ENCODE peak calls at places on chromosomes 13 and 19, in five cellular contexts. One of them, this sample, is unnamed.

GRCh38 chr13:34611678-34612077 is 330.4 kb upstream of the NBEA start:
- DNase-seq in hepatocyte: no peak
- DNase-seq in DND-41: no peak
- DNase-seq in GM23338: no peak
- DNase-seq in PC-9: no peak
- DNase-seq in this sample: no peak

GRCh38 chr19:57363734-57364181 is 407 bp downstream of the TRAPPC2B start:
- DNase-seq in GM23338: peak
- DNase-seq in hepatocyte: peak
- DNase-seq in PC-9: no peak
- DNase-seq in DND-41: no peak
- DNase-seq in this sample: no peak

GRCh38 chr13:38705351-38705750 is 18.5 kb downstream of the FREM2 start:
- DNase-seq in hepatocyte: no peak
- DNase-seq in GM23338: no peak
- DNase-seq in PC-9: no peak
- DNase-seq in DND-41: no peak
- DNase-seq in this sample: no peak

GRCh38 chr19:42697884-42698283 is 42.4 kb downstream of the PSG3 start:
- DNase-seq in PC-9: no peak
- DNase-seq in GM23338: no peak
- DNase-seq in hepatocyte: no peak
- DNase-seq in DND-41: no peak
- DNase-seq in this sample: no peak

GRCh38 chr13:34044660-34045080 is 226.7 kb downstream of the RFC3 start:
- DNase-seq in DND-41: no peak
- DNase-seq in GM23338: no peak
- DNase-seq in PC-9: no peak
- DNase-seq in hepatocyte: no peak
- DNase-seq in this sample: no peak

GRCh38 chr19:36110487-36111199 is at the start of gene OVOL3:
- DNase-seq in DND-41: no peak
- DNase-seq in GM23338: peak
- DNase-seq in hepatocyte: no peak
- DNase-seq in PC-9: no peak
- DNase-seq in this sample: peak

GRCh38 chr13:104436555-104436954 is 1370.3 kb upstream of the SLC10A2 start:
- DNase-seq in GM23338: no peak
- DNase-seq in DND-41: no peak
- DNase-seq in PC-9: no peak
- DNase-seq in hepatocyte: no peak
- DNase-seq in this sample: no peak

GRCh38 chr13:25065974-25066770 is 29.8 kb upstream of the PABPC3 start:
- DNase-seq in PC-9: no peak
- DNase-seq in DND-41: no peak
- DNase-seq in hepatocyte: no peak
- DNase-seq in GM23338: no peak
- DNase-seq in this sample: no peak

GRCh38 chr13:27338816-27339215 is 68.2 kb downstream of the RASL11A start:
- DNase-seq in PC-9: no peak
- DNase-seq in DND-41: no peak
- DNase-seq in GM23338: peak
- DNase-seq in hepatocyte: no peak
- DNase-seq in this sample: peak

GRCh38 chr19:56405062-56405461 is 930 bp downstream of the ZNF583 start:
- DNase-seq in DND-41: peak
- DNase-seq in hepatocyte: no peak
- DNase-seq in PC-9: no peak
- DNase-seq in GM23338: no peak
- DNase-seq in this sample: no peak

GRCh38 chr13:112241288-112241687 is 134.9 kb upstream of the SPACA7 start:
- DNase-seq in GM23338: no peak
- DNase-seq in PC-9: no peak
- DNase-seq in hepatocyte: no peak
- DNase-seq in DND-41: no peak
- DNase-seq in this sample: no peak

GRCh38 chr13:111020021-111020420 is 95.1 kb upstream of the ARHGEF7 start:
- DNase-seq in GM23338: no peak
- DNase-seq in hepatocyte: no peak
- DNase-seq in PC-9: no peak
- DNase-seq in DND-41: no peak
- DNase-seq in this sample: no peak

GRCh38 chr13:37753776-37754175 is 115.8 kb downstream of the TRPC4 start:
- DNase-seq in PC-9: no peak
- DNase-seq in DND-41: no peak
- DNase-seq in hepatocyte: peak
- DNase-seq in GM23338: peak
- DNase-seq in this sample: no peak

GRCh38 chr13:93268327-93269028 is 41.9 kb downstream of the GPC6 start:
- DNase-seq in PC-9: no peak
- DNase-seq in hepatocyte: no peak
- DNase-seq in GM23338: peak
- DNase-seq in DND-41: no peak
- DNase-seq in this sample: no peak

GRCh38 chr19:13082192-13083007 is 20.3 kb downstream of the LYL1 start:
- DNase-seq in PC-9: no peak
- DNase-seq in GM23338: peak
- DNase-seq in hepatocyte: peak
- DNase-seq in DND-41: no peak
- DNase-seq in this sample: peak
- H2AFZ ChIP-seq in PC-9: no peak
- H2AFZ ChIP-seq in GM23338: peak
- H2AFZ ChIP-seq in hepatocyte: no peak
- H2AFZ ChIP-seq in DND-41: no peak
- H2AFZ ChIP-seq in this sample: no peak

DNA sequence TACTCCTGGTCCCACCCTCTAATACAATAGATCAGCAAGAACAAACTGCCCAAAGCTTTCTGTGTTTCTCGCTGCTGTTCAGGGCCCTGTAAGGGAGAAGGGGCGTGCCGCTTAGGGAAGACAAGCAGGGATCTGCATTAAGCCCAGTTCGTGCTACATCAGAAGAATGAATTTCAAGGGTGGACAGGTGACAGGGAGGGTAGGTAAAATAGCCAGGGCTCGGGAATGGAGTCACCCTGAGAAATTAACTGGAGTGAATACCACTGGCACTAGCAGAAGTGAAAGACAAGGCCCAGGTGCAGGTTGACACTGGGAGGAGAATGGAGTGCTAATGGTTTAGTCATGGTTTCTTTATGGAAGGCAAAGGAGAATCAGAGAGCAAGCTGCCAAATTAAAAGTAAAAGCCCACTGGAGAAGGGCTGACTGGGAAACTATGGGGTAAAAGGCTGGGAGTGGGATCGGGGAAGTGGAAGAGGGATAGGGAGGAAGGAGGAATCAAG is 183.1 kb upstream of the TSC22D1 start:
- DNase-seq in hepatocyte: peak
- DNase-seq in PC-9: no peak
- DNase-seq in GM23338: no peak
- DNase-seq in DND-41: no peak
- DNase-seq in this sample: no peak
- H2AFZ ChIP-seq in hepatocyte: no peak
- H2AFZ ChIP-seq in PC-9: peak
- H2AFZ ChIP-seq in GM23338: peak
- H2AFZ ChIP-seq in DND-41: no peak
- H2AFZ ChIP-seq in this sample: no peak

GRCh38 chr13:107907065-107907464 is 308.3 kb downstream of the LIG4 start:
- DNase-seq in GM23338: no peak
- DNase-seq in DND-41: no peak
- DNase-seq in hepatocyte: no peak
- DNase-seq in PC-9: no peak
- DNase-seq in this sample: no peak
- H2AFZ ChIP-seq in GM23338: no peak
- H2AFZ ChIP-seq in DND-41: no peak
- H2AFZ ChIP-seq in hepatocyte: no peak
- H2AFZ ChIP-seq in PC-9: no peak
- H2AFZ ChIP-seq in this sample: no peak

DNA sequence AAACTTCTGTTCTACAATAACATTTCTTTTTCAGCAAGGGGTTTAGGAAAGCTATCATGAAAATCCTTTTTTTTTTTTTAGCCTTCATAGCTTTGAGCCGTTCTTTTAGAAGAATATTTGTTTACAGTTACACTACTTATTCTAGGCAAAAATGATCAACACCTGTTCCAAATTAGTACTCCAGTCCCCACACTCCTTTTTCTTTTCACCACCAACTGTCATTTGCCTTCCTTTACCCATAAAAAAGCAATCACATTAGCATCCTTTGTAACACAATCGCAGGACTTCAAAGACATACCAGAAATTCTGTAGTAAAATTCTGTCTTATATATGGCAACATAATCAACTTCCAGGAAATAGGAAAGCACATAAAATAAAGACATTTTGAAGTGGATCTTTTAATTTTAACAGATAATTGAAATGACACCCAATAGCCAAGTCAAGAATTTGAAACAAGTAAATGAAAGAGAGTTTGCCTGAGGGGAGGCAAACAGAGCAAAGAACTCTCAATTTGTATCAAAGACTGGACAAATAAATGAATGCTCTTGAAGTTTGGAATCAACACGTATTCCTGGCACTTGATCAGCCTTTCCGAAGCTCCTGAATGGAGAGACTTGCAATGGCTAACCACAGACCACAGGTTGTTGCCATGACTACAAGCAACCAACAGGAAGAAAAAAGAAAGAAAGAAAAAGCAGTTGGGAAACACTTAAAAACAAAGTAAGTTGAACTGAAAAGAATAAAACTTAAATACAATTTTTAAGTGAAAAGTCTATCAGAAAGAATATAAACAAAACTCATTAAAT is 206.8 kb downstream of the PCDH9 start:
- DNase-seq in GM23338: peak
- DNase-seq in DND-41: peak
- DNase-seq in hepatocyte: no peak
- DNase-seq in PC-9: peak
- DNase-seq in this sample: peak
- H2AFZ ChIP-seq in GM23338: no peak
- H2AFZ ChIP-seq in DND-41: peak
- H2AFZ ChIP-seq in hepatocyte: no peak
- H2AFZ ChIP-seq in PC-9: no peak
- H2AFZ ChIP-seq in this sample: no peak

DNA sequence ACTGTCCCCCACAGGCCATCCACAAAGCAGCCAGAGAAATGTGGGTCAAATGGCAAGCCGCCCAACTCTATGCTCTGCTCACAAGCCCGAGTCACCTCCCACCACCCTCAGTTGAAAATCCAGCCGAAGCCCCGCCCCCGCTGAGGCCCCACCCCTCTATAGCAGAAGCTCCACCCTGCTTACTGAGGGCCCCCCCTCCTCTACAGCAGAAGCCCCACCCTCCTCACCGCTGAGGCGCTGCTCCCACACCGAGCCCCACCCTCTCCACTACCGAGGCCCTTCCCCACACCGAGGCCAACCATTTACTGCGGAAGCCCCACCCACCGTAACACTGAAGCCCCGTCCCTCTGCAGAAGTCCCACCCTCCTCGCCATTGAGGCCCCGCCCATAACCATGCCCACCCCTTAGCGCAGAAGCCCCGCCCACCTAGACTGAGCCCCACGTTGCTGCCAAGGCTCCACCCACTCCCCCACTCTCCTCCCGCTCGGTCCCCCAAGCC is 8.8 kb upstream of the MYDGF start:
- DNase-seq in GM23338: peak
- DNase-seq in DND-41: peak
- DNase-seq in hepatocyte: no peak
- DNase-seq in PC-9: no peak
- DNase-seq in this sample: peak
- H2AFZ ChIP-seq in GM23338: no peak
- H2AFZ ChIP-seq in DND-41: no peak
- H2AFZ ChIP-seq in hepatocyte: no peak
- H2AFZ ChIP-seq in PC-9: no peak
- H2AFZ ChIP-seq in this sample: no peak

GRCh38 chr13:36750461-36750860 is 68.6 kb upstream of the RFXAP start:
- DNase-seq in hepatocyte: no peak
- DNase-seq in PC-9: no peak
- DNase-seq in DND-41: no peak
- DNase-seq in GM23338: no peak
- DNase-seq in this sample: no peak

GRCh38 chr13:36750046-36750445 is 69.0 kb upstream of the RFXAP start:
- DNase-seq in GM23338: no peak
- DNase-seq in DND-41: no peak
- DNase-seq in PC-9: no peak
- DNase-seq in hepatocyte: no peak
- DNase-seq in this sample: no peak

GRCh38 chr13:36750946-36751345 is 68.1 kb upstream of the RFXAP start:
- DNase-seq in DND-41: no peak
- DNase-seq in PC-9: no peak
- DNase-seq in hepatocyte: no peak
- DNase-seq in GM23338: no peak
- DNase-seq in this sample: no peak

GRCh38 chr13:36753176-36753575 is 65.8 kb upstream of the RFXAP start:
- DNase-seq in DND-41: no peak
- DNase-seq in hepatocyte: no peak
- DNase-seq in GM23338: no peak
- DNase-seq in PC-9: no peak
- DNase-seq in this sample: no peak

DNA sequence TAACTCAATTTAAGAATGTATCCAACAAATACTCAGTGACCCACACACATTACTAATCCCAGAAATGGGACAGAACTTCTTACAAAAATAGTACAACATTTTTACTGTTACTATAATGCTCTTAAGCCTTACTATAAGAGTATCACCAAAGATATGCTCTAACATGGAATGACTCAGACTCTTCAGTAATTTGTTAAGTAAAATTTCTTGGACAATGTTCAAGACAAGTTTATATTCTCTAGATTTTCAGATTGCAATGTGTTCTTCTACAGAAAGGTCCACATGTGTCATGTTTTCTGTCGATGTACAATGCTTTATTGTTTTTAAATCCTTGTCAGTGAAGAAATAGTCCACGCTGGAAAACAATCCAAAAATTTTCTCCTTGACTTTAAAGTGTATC is 66.3 kb upstream of the RFXAP start:
- DNase-seq in GM23338: no peak
- DNase-seq in DND-41: no peak
- DNase-seq in hepatocyte: no peak
- DNase-seq in PC-9: no peak
- DNase-seq in this sample: no peak
- H2AFZ ChIP-seq in GM23338: no peak
- H2AFZ ChIP-seq in DND-41: no peak
- H2AFZ ChIP-seq in hepatocyte: no peak
- H2AFZ ChIP-seq in PC-9: no peak
- H2AFZ ChIP-seq in this sample: no peak

This sample was measured in H9.